ENCODE peak calls at places on chromosomes 7 and 10, in nine cellular contexts. J is GM23338, M is K562, P is upper lobe of left lung, X is stomach, F is H1, B is Panc1, N is endothelial cell of umbilical vein, W is SK-N-SH. D is an unnamed sample.
A peak's percentile ranks its signal among the peaks of the same experiment; 100 is the strongest.

GRCh38 chr10:80407836-80408197 is 534 bp upstream of the PRXL2A start:
- DNase-seq in J (peak; percentile 47), M (no peak), P (peak; percentile 57), X (no peak), F (peak; percentile 57), B (peak; percentile 17), N (peak; percentile 79), W (peak; percentile 65), D (no peak)

GRCh38 chr10:102629661-102630614 is 14.3 kb upstream of the TRIM8 start:
- DNase-seq in J (peak; percentile 85), M (no peak), P (no peak), X (no peak), F (peak; percentile 73), B (no peak), N (peak; percentile 50), W (no peak), D (peak; percentile 58)

GRCh38 chr7:99224263-99224947 is 16.5 kb upstream of the KPNA7 start:
- DNase-seq in J (no peak), M (peak; percentile 85), P (peak; percentile 44), X (peak; percentile 64), F (no peak), B (peak; percentile 60), N (no peak), W (no peak), D (no peak)

GRCh38 chr10:16116404-16117304 is 256.3 kb upstream of the MINDY3 start:
- DNase-seq in J (peak; percentile 77), M (peak; percentile 28), P (no peak), X (no peak), F (peak; percentile 47), B (no peak), N (peak; percentile 33), W (peak; percentile 30), D (no peak)

GRCh38 chr10:93182790-93183189 is 109.1 kb downstream of the CYP26A1 start:
- DNase-seq in J (no peak), M (no peak), P (no peak), X (no peak), F (no peak), B (no peak), N (no peak), W (no peak), D (no peak)

GRCh38 chr7:85890244-85890811 is 703.5 kb upstream of the SEMA3D start:
- DNase-seq in J (peak; percentile 60), M (peak; percentile 14), P (no peak), X (no peak), F (no peak), B (peak; percentile 12), N (peak; percentile 28), W (peak; percentile 48), D (no peak)

GRCh38 chr7:94700926-94701554 is 45.1 kb upstream of the SGCE start:
- DNase-seq in J (no peak), M (no peak), P (no peak), X (no peak), F (no peak), B (no peak), N (peak; percentile 35), W (no peak), D (no peak)

GRCh38 chr10:29688230-29688634 is 53.5 kb upstream of the SVIL start:
- DNase-seq in J (peak; percentile 85), M (no peak), P (no peak), X (no peak), F (peak; percentile 62), B (no peak), N (peak; percentile 47), W (peak; percentile 47), D (no peak)

GRCh38 chr7:133807610-133808543 is 319.3 kb upstream of the LRGUK start:
- DNase-seq in J (no peak), M (no peak), P (no peak), X (no peak), F (no peak), B (no peak), N (no peak), W (peak; percentile 63), D (no peak)

GRCh38 chr7:28069788-28070187 is 110.8 kb downstream of the JAZF1 start:
- DNase-seq in J (no peak), M (no peak), P (peak; percentile 48), X (no peak), F (no peak), B (no peak), N (no peak), W (no peak), D (peak; percentile 92)

GRCh38 chr10:103967433-103968142 is 648 bp downstream of the SLK start:
- DNase-seq in J (peak; percentile 46), M (peak; percentile 41), P (peak; percentile 31), X (no peak), F (no peak), B (no peak), N (peak; percentile 65), W (peak; percentile 88), D (no peak)

DNA sequence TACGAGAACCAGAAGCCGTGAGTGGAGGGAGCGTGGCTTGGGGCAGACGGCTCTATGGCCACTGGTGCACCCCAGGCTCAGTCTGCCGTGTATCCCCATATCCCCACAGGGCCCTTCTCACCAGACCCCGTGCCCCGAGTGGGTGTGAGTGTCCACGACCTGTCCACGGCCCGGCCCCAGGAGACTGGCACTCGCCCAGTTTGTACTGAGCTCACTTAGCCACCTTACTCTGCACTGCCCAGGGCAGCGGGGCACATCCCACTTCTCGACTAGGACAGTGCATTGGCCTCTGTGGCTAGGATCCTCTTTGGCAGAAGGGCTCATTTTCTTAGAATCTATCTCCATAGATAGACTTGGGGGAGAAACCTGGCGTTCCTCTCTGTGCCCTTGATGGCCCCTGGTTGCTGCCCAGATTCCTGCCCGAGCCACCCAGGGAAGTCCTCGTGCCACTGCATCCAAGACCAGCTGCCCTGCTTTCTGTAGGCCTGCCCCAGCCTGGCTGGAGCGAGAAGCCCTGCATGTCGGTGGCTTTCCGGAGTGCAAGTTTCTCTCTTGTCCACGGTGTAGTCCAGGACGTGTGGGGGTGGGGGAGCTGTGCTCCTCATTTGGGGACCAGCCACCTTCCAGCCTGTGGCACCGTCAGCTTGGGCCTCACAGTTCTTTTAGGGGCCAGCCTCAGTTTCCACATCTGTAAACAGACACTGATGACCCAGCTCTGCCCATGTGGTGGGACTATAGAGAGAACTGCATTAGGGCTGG is 11.9 kb downstream of the TMEM120A start:
- DNase-seq in J (no peak), M (no peak), P (no peak), X (no peak), F (no peak), B (no peak), N (no peak), W (peak; percentile 32), D (peak; percentile 56)
- TF ChIP-seq POLR2AphosphoS5 in J (no peak), M (no peak), P (no peak), X (no peak), F (no peak), B (no peak), N (no peak), W (no peak), D (no peak)

DNA sequence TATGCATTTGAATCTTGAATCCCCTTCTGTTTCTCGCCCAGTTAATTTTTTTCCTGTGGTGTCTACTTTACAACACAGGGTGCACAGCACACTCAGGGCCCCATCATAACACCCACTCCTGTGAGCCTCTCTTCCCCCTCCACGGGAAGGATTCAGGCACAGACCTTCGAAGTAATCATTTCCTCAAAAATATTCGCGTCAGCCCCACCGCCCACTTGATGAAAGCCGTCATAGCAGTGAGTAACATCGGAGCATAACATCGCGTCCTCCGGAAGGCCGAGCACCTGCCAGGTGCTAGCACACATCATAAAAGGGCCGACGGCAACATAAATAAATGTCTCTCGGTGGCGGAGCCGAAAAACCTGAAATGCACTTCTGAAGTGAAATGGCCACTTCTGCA is 201.7 kb upstream of the ADARB2 start:
- DNase-seq in J (no peak), M (no peak), P (no peak), X (no peak), F (no peak), B (no peak), N (no peak), W (no peak), D (no peak)
- H3K4me1 ChIP-seq in J (no peaks in the 10 kb centered on the region), M (no peaks in the 10 kb centered on the region), P (no peaks in the 10 kb centered on the region), X (no peaks in the 10 kb centered on the region), F (no peaks in the 10 kb centered on the region), B (no peaks in the 10 kb centered on the region), N (no peaks in the 10 kb centered on the region), W (no peaks in the 10 kb centered on the region), D (no peaks in the 10 kb centered on the region)

GRCh38 chr7:147048864-147049263 is 932.3 kb downstream of the CNTNAP2 start:
- DNase-seq in J (no peak), M (no peak), P (no peak), X (no peak), F (no peak), B (no peak), N (no peak), W (no peak), D (no peak)

GRCh38 chr7:147052818-147053217 is 936.2 kb downstream of the CNTNAP2 start:
- DNase-seq in J (no peak), M (no peak), P (no peak), X (no peak), F (no peak), B (no peak), N (no peak), W (peak; percentile 34), D (no peak)

GRCh38 chr7:147053761-147054160 is 937.2 kb downstream of the CNTNAP2 start:
- DNase-seq in J (peak; percentile 24), M (no peak), P (no peak), X (no peak), F (no peak), B (no peak), N (no peak), W (no peak), D (no peak)
- TF ChIP-seq POLR2AphosphoS5 in J (no peak), M (no peak), P (no peak), X (no peak), F (no peak), B (no peak), N (no peak), W (no peak), D (no peak)

GRCh38 chr7:2523461-2523905 is 3.9 kb downstream of the LFNG start:
- DNase-seq in J (peak; percentile 77), M (no peak), P (peak; percentile 62), X (peak; percentile 76), F (peak; percentile 83), B (no peak), N (no peak), W (no peak), D (no peak)
- H3K4me1 ChIP-seq in J (peaks cover 49% of the 10 kb centered on the region), M (peaks cover 11% of the 10 kb centered on the region), P (peaks cover 78% of the 10 kb centered on the region), X (peaks cover 91% of the 10 kb centered on the region), F (peaks cover 55% of the 10 kb centered on the region), B (peaks cover 74% of the 10 kb centered on the region), N (peaks cover 47% of the 10 kb centered on the region), W (peaks cover 50% of the 10 kb centered on the region), D (no peaks in the 10 kb centered on the region)

GRCh38 chr7:140222797-140223196 is 46.0 kb upstream of the KDM7A start:
- DNase-seq in J (no peak), M (no peak), P (no peak), X (no peak), F (no peak), B (no peak), N (no peak), W (no peak), D (no peak)
- TF ChIP-seq POLR2AphosphoS5 in J (no peak), M (no peak), P (no peak), X (no peak), F (no peak), B (no peak), N (no peak), W (no peak), D (no peak)

GRCh38 chr10:23358357-23358756 is 13.8 kb upstream of the C10orf67 start:
- DNase-seq in J (peak; percentile 55), M (peak; percentile 8), P (no peak), X (no peak), F (no peak), B (no peak), N (no peak), W (no peak), D (no peak)
- H3K4me1 ChIP-seq in J (no peaks in the 10 kb centered on the region), M (no peaks in the 10 kb centered on the region), P (no peaks in the 10 kb centered on the region), X (no peaks in the 10 kb centered on the region), F (no peaks in the 10 kb centered on the region), B (no peaks in the 10 kb centered on the region), N (no peaks in the 10 kb centered on the region), W (no peaks in the 10 kb centered on the region), D (no peaks in the 10 kb centered on the region)

GRCh38 chr7:953547-954327 is 743 bp downstream of the ADAP1 start:
- DNase-seq in J (peak; percentile 78), M (no peak), P (peak; percentile 74), X (peak; percentile 76), F (peak; percentile 74), B (no peak), N (no peak), W (peak; percentile 88), D (peak; percentile 86)
- TF ChIP-seq POLR2AphosphoS5 in J (no peak), M (no peak), P (peak; percentile 13), X (peak; percentile 57), F (no peak), B (no peak), N (no peak), W (no peak), D (peak; percentile 27)